ENCODE peak calls at places on chromosomes 13 and 19, in ten cellular contexts. X is stimulated activated CD4-positive, alpha-beta T cell treated with anti-CD3 and anti-CD28 coated beads, TNF-alpha, amount 100 ng/mL, for 1 hour; N is fibroblast of the conjunctiva; D is occipital lobe; L is EL; U is nucleus accumbens; M is T-helper 1 cell; T is astrocyte of the hippocampus; F is activated naive CD8-positive, alpha-beta T cell treated with anti-CD3 and anti-CD28 coated beads, Interleukin-2, amount 50 U/mL, for 24 hours; W is GM13976. Z is an unnamed sample.

GRCh38 chr19:3665681-3666544 is 34.4 kb downstream of the PIP5K1C start:
- DNase-seq in F (peak), X (peak), T (peak), U (no peak), L (peak), D (peak), W (peak), N (no peak), M (peak), Z (peak)

GRCh38 chr19:36032251-36033104 is at the start of gene CLIP3:
- DNase-seq in U (peak), W (peak), N (peak), D (peak), M (no peak), X (no peak), T (peak), F (peak), L (peak), Z (peak)

GRCh38 chr19:4868286-4868834 is 893 bp upstream of the PLIN3 start:
- DNase-seq in U (no peak), W (no peak), L (no peak), D (no peak), F (no peak), T (no peak), M (no peak), N (no peak), X (no peak), Z (no peak)

GRCh38 chr19:972281-972680 is 11.9 kb upstream of the WDR18 start:
- DNase-seq in N (no peak), X (no peak), F (no peak), L (no peak), T (no peak), W (no peak), D (no peak), U (no peak), M (no peak), Z (no peak)

GRCh38 chr13:30776661-30777060 is 41.3 kb downstream of the ALOX5AP start:
- DNase-seq in D (no peak), M (no peak), W (no peak), U (no peak), N (no peak), L (no peak), T (no peak), X (no peak), F (no peak), Z (no peak)

GRCh38 chr19:49113762-49114629 is at the start of gene LIN7B:
- DNase-seq in L (peak), N (no peak), T (peak), M (peak), U (no peak), W (peak), X (peak), D (peak), F (peak), Z (peak)

GRCh38 chr13:49240017-49240416 is 7.7 kb upstream of the CDADC1 start:
- DNase-seq in U (no peak), M (peak), D (no peak), W (peak), N (no peak), T (peak), X (no peak), F (peak), L (peak), Z (no peak)

GRCh38 chr19:5623397-5624153 is 692 bp downstream of the SAFB start:
- DNase-seq in D (no peak), X (no peak), N (no peak), L (no peak), U (no peak), F (peak), W (no peak), T (peak), M (peak), Z (no peak)

GRCh38 chr13:40676007-40676406 is 9.6 kb upstream of the FOXO1 start:
- DNase-seq in F (no peak), X (no peak), M (no peak), W (no peak), N (no peak), D (no peak), T (no peak), L (no peak), U (no peak), Z (no peak)

GRCh38 chr13:34124912-34125311 is 307.0 kb downstream of the RFC3 start:
- DNase-seq in M (no peak), T (no peak), D (no peak), N (no peak), F (no peak), W (no peak), U (no peak), L (no peak), X (no peak), Z (no peak)

GRCh38 chr13:66853559-66853958 is 376.6 kb downstream of the PCDH9 start:
- DNase-seq in M (no peak), L (no peak), F (no peak), D (no peak), X (no peak), W (no peak), U (no peak), N (no peak), T (no peak), Z (no peak)

GRCh38 chr19:31110331-31110730 is 238.9 kb downstream of the TSHZ3 start:
- DNase-seq in W (no peak), L (peak), T (peak), M (no peak), U (no peak), F (peak), N (no peak), X (no peak), D (no peak), Z (peak)

GRCh38 chr13:37598572-37598971 is at the start of gene POSTN:
- DNase-seq in U (no peak), N (peak), W (no peak), M (no peak), F (no peak), L (no peak), T (peak), D (no peak), X (no peak), Z (no peak)

GRCh38 chr19:33702606-33703437 is 81.1 kb downstream of the CHST8 start:
- DNase-seq in D (no peak), T (no peak), N (no peak), L (no peak), U (no peak), W (no peak), M (no peak), X (no peak), F (no peak), Z (no peak)

GRCh38 chr19:46202872-46203860 is 26.4 kb upstream of the IGFL1 start:
- DNase-seq in T (no peak), U (no peak), D (no peak), F (no peak), L (no peak), W (no peak), X (no peak), N (no peak), M (no peak), Z (no peak)

GRCh38 chr13:107832521-107833095 is 382.7 kb downstream of the LIG4 start:
- DNase-seq in F (no peak), L (no peak), X (no peak), M (no peak), N (no peak), U (no peak), D (no peak), T (no peak), W (no peak), Z (no peak)

GRCh38 chr19:3458595-3459284 is 21.6 kb downstream of the SMIM24 start:
- DNase-seq in F (no peak), M (no peak), X (no peak), D (no peak), L (no peak), N (no peak), T (peak), U (no peak), W (no peak), Z (peak)

GRCh38 chr19:24060687-24061356 is 26.2 kb upstream of the ZNF254 start:
- DNase-seq in L (no peak), N (no peak), T (no peak), W (no peak), D (no peak), F (no peak), M (no peak), X (no peak), U (no peak), Z (no peak)

Z was measured in hepatic stellate cell.